ENCODE peak calls at places on chromosome 13, in nine cellular contexts. Q, K, Y, F, N, A, R, Z and S are unnamed samples. For H3K36me3, the result is how much of the 10 kb centered on the place peaks cover.

GRCh38 chr13:107144432-107144831 is 576.5 kb upstream of the ARGLU1 start:
- DNase-seq in Q (no peak), K (no peak), Y (no peak), F (no peak), N (no peak), A (no peak), R (no peak), Z (no peak), S (no peak)

GRCh38 chr13:94947965-94948371 is 235.6 kb upstream of the SOX21 start:
- DNase-seq in Q (no peak), K (no peak), Y (no peak), F (no peak), N (no peak), A (no peak), R (no peak), Z (no peak), S (no peak)

GRCh38 chr13:98214707-98215106 is 37.6 kb upstream of the RNF113B start:
- DNase-seq in Q (peak), K (no peak), Y (no peak), F (no peak), N (no peak), A (no peak), R (no peak), Z (peak), S (no peak)

GRCh38 chr13:97944396-97945029 is 9.0 kb upstream of the IPO5 start:
- DNase-seq in Q (no peak), K (no peak), Y (no peak), F (no peak), N (no peak), A (no peak), R (no peak), Z (no peak), S (no peak)

GRCh38 chr13:38537026-38537425 is 149.9 kb upstream of the FREM2 start:
- DNase-seq in Q (no peak), K (no peak), Y (no peak), F (no peak), N (no peak), A (no peak), R (no peak), Z (no peak), S (no peak)

GRCh38 chr13:91347996-91348905 is 764 bp downstream of the MIR17HG start:
- DNase-seq in Q (peak), K (peak), Y (no peak), F (peak), N (peak), A (no peak), R (peak), Z (peak), S (peak)

GRCh38 chr13:93002071-93002470 is 224.5 kb upstream of the GPC6 start:
- DNase-seq in Q (no peak), K (no peak), Y (no peak), F (no peak), N (no peak), A (no peak), R (no peak), Z (no peak), S (no peak)

GRCh38 chr13:75636339-75637095 is 387 bp downstream of the LMO7 start:
- DNase-seq in Q (no peak), K (peak), Y (peak), F (peak), N (peak), A (peak), R (no peak), Z (peak), S (peak)

GRCh38 chr13:107271226-107271625 is 703.3 kb upstream of the ARGLU1 start:
- DNase-seq in Q (no peak), K (no peak), Y (peak), F (no peak), N (no peak), A (no peak), R (no peak), Z (no peak), S (no peak)

GRCh38 chr13:96822900-96823299 is 171.4 kb downstream of the OXGR1 start:
- DNase-seq in Q (peak), K (no peak), Y (no peak), F (peak), N (no peak), A (peak), R (no peak), Z (peak), S (peak)

GRCh38 chr13:31094331-31095015 is 67.2 kb downstream of the HSPH1 start:
- DNase-seq in Q (no peak), K (no peak), Y (no peak), F (no peak), N (no peak), A (no peak), R (no peak), Z (no peak), S (no peak)

GRCh38 chr13:21668665-21669599 is 1.9 kb upstream of the FGF9 start:
- DNase-seq in Q (no peak), K (no peak), Y (peak), F (no peak), N (no peak), A (no peak), R (peak), Z (peak), S (peak)

GRCh38 chr13:74644239-74644638 is 510.0 kb upstream of the KLF12 start:
- DNase-seq in Q (no peak), K (no peak), Y (no peak), F (no peak), N (no peak), A (no peak), R (no peak), Z (no peak), S (no peak)

GRCh38 chr13:26538363-26539317 is 18.8 kb upstream of the WASF3 start:
- DNase-seq in Q (no peak), K (no peak), Y (no peak), F (no peak), N (no peak), A (no peak), R (no peak), Z (no peak), S (no peak)

GRCh38 chr13:61935710-61936109 is 520.1 kb upstream of the PCDH20 start:
- DNase-seq in Q (no peak), K (no peak), Y (no peak), F (no peak), N (no peak), A (no peak), R (no peak), Z (no peak), S (no peak)

GRCh38 chr13:91313103-91313502 is 34.4 kb upstream of the MIR17HG start:
- DNase-seq in Q (no peak), K (no peak), Y (no peak), F (peak), N (peak), A (peak), R (no peak), Z (no peak), S (no peak)

GRCh38 chr13:112867301-112867711 is 101.7 kb upstream of the MCF2L start:
- DNase-seq in Q (no peak), K (no peak), Y (no peak), F (no peak), N (no peak), A (no peak), R (peak), Z (no peak), S (no peak)

GRCh38 chr13:112859128-112859816 is 109.7 kb upstream of the MCF2L start:
- DNase-seq in Q (no peak), K (no peak), Y (no peak), F (no peak), N (no peak), A (no peak), R (peak), Z (no peak), S (no peak)

GRCh38 chr13:112857914-112858490 is 111.0 kb upstream of the MCF2L start:
- DNase-seq in Q (no peak), K (no peak), Y (no peak), F (no peak), N (no peak), A (no peak), R (no peak), Z (no peak), S (no peak)

GRCh38 chr13:112859817-112860190 is 109.2 kb upstream of the MCF2L start:
- DNase-seq in Q (no peak), K (no peak), Y (no peak), F (no peak), N (peak), A (no peak), R (no peak), Z (no peak), S (peak)

DNA sequence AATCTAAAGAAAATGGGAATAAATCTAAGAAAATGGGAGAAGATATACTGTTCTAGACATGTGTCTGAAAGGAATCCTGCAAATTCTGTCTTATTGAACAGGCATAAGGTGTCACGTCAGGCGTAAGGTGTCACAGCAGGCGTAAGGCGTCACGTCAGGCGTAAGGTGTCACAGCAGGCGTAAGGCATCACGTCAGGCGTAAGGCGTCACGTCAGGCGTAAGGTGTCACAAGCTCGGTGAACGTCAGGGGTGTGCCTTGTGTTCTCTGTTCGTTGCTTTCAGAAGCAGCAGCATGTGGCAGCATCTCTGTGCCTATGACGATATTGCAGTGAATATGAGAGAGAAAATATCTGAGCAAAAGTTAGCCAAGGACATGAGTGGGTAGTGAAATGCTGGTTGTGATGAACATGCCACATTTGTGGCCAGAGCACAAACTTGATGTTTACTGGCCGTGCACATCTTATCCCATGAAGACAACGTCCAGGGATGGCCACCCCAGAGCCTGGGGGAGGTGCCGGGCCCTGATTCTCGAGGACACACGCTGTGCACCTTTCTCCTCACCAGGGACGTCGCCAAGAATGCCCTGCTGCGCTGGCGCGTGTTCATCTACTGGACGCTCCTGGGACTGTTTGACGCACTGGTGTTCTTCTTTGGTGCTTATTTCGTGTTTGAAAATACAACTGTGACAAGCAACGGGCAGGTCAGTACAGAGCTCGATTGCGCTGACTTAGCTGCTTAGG is 107.0 kb upstream of the MCF2L start:
- DNase-seq in Q (peak), K (no peak), Y (no peak), F (no peak), N (no peak), A (no peak), R (peak), Z (no peak), S (no peak)
- H3K36me3 ChIP-seq in Q (half or more), K (under half), Y (under half), F (under half), N (under half), A (half or more), R (under half), Z (under half), S (half or more)

DNA sequence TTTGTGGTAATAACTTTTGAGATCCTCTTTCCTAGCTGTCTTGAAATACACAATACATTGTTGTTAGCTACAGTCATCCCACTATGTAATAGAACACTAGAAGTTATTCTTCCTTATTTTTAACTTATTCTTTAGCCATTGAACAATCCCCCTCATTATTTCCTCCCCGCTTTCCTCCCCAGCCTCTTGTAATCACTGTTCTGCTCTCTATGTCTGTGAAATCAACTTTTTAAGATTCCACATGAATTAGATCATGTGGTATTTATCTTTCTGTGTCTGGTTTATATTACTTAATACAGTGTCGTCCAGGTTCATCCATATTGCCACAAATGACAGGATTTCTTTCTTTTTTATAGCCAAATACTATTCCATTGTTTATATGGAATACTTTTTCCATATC is 72.9 kb downstream of the SLC10A2 start:
- DNase-seq in Q (no peak), K (no peak), Y (no peak), F (no peak), N (no peak), A (no peak), R (no peak), Z (no peak), S (no peak)
- TF ChIP-seq EP300 in Q (no peak), K (no peak), Y (no peak), F (no peak), N (no peak), A (no peak), R (no peak), Z (no peak), S (no peak)

DNA sequence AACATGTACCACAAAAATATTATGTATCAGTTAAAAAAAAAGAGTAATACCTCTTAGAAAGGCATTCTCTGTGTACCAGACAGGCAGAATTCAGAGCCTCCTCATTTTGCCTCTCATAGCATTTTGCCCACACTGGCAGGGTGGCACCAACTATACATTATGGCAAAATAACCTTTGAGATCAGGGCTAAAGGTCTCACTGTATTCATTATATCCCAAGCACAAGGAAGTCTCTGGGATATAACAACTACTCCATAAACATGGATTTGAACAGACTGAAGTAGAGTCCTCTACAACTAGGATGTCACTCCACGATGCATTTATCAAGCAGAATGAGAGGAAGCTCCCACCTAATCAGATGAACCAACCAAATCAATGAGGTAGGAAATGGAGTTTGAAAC is 10.6 kb downstream of the SUCLA2 start:
- DNase-seq in Q (no peak), K (no peak), Y (no peak), F (no peak), N (no peak), A (no peak), R (no peak), Z (no peak), S (no peak)
- H3K36me3 ChIP-seq in Q (half or more), K (under half), Y (under half), F (half or more), N (under half), A (under half), R (under half), Z (under half), S (under half)

DNA sequence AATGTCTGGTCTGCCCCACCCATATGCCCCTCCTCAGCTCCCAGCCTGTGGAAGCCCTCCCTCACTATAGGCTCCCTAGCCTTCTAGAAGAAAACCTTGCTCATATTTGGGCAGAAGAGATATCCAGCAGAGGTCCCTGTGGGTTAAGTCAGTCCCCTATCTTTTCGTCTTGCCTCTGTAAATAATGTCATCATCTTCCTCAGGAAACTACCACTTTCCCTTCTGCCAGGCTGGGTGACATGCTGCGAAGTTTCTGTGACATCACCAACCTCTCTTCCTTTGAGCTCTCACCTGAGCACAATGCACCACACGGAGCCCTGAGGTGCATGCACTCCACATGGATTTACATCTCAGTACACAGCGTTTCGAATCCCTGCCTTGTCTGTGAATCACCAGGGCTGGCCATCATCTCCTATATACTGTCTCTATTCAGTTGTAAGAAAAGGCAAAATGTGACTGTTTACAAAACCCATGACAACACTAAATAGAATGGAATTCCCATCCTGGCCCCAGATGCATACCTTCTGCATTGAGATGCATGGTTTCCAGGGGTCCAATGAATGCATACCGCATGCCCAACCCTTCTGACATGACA is 112.8 kb downstream of the CRYL1 start:
- DNase-seq in Q (no peak), K (no peak), Y (no peak), F (no peak), N (no peak), A (no peak), R (no peak), Z (no peak), S (no peak)
- TF ChIP-seq EP300 in Q (no peak), K (no peak), Y (no peak), F (no peak), N (no peak), A (no peak), R (no peak), Z (no peak), S (no peak)

GRCh38 chr13:41250993-41251392 is 12.4 kb downstream of the MTRF1 start:
- DNase-seq in Q (no peak), K (no peak), Y (no peak), F (no peak), N (no peak), A (no peak), R (no peak), Z (no peak), S (no peak)
- H3K36me3 ChIP-seq in Q (half or more), K (under half), Y (under half), F (half or more), N (under half), A (under half), R (under half), Z (under half), S (under half)

GRCh38 chr13:33402975-33403374 is 117.4 kb upstream of the STARD13 start:
- DNase-seq in Q (no peak), K (no peak), Y (no peak), F (no peak), N (no peak), A (no peak), R (no peak), Z (no peak), S (no peak)

GRCh38 chr13:33403807-33404362 is 118.3 kb upstream of the STARD13 start:
- DNase-seq in Q (no peak), K (no peak), Y (no peak), F (no peak), N (no peak), A (no peak), R (no peak), Z (no peak), S (no peak)

GRCh38 chr13:33405371-33405770 is 119.8 kb upstream of the STARD13 start:
- DNase-seq in Q (no peak), K (no peak), Y (no peak), F (no peak), N (no peak), A (no peak), R (no peak), Z (no peak), S (no peak)

DNA sequence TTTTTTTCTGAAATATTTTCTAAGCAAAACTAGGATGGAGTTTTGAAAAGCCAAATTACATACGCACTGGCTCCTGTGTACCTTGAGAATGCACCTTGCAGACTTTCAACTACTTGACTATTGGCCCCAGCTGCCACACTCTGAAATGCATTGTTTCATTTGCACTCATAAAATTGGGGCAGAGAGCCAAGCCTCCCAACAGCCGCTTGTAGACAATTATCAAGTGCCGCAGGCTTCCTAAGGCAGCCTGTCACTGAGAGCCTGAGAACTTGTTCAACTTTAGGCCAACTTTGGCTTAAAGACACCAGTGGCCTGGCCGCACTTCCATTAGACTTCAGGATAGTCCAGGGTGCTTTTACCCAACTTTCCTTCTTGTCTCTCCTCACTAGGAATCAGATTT is 115.7 kb upstream of the STARD13 start:
- DNase-seq in Q (peak), K (no peak), Y (no peak), F (no peak), N (no peak), A (no peak), R (peak), Z (peak), S (peak)
- TF ChIP-seq EP300 in Q (no peak), K (no peak), Y (no peak), F (no peak), N (no peak), A (no peak), R (no peak), Z (no peak), S (no peak)

GRCh38 chr13:41459754-41460111 is 2.4 kb downstream of the RGCC start:
- DNase-seq in Q (no peak), K (no peak), Y (no peak), F (no peak), N (no peak), A (no peak), R (no peak), Z (no peak), S (no peak)

GRCh38 chr13:41458939-41459753 is 1.8 kb downstream of the RGCC start:
- DNase-seq in Q (peak), K (no peak), Y (peak), F (peak), N (no peak), A (peak), R (peak), Z (peak), S (no peak)

GRCh38 chr13:41457589-41458186 is 338 bp downstream of the RGCC start:
- DNase-seq in Q (no peak), K (no peak), Y (peak), F (peak), N (no peak), A (no peak), R (no peak), Z (no peak), S (peak)

GRCh38 chr13:41456768-41457588 is at the start of gene RGCC:
- DNase-seq in Q (peak), K (peak), Y (peak), F (peak), N (peak), A (peak), R (peak), Z (peak), S (peak)

GRCh38 chr13:41458187-41458938 is 1.0 kb downstream of the RGCC start:
- DNase-seq in Q (peak), K (no peak), Y (peak), F (peak), N (no peak), A (no peak), R (peak), Z (peak), S (peak)
- H3K36me3 ChIP-seq in Q (under half), K (under half), Y (under half), F (under half), N (under half), A (under half), R (under half), Z (under half), S (under half)

GRCh38 chr13:103788061-103788652 is 721.9 kb upstream of the SLC10A2 start:
- DNase-seq in Q (no peak), K (no peak), Y (no peak), F (no peak), N (no peak), A (no peak), R (no peak), Z (no peak), S (no peak)
- TF ChIP-seq EP300 in Q (no peak), K (no peak), Y (no peak), F (no peak), N (no peak), A (no peak), R (no peak), Z (no peak), S (no peak)